ENCODE peak calls at places on chromosomes 12 and 14, in five cellular contexts. Y, N, C, M and P are unnamed samples.

GRCh38 chr14:38989917-38990546 is 113.0 kb downstream of the SEC23A start:
- DNase-seq in Y (no peak), N (peak), C (no peak), M (no peak), P (no peak)

GRCh38 chr12:110647669-110648068 is 33.7 kb downstream of the TCTN1 start:
- DNase-seq in Y (no peak), N (no peak), C (no peak), M (no peak), P (peak)

GRCh38 chr12:6478406-6478805 is 7.9 kb upstream of the VAMP1 start:
- DNase-seq in Y (no peak), N (no peak), C (no peak), M (no peak), P (no peak)

GRCh38 chr14:97602438-97603117 is 805.4 kb downstream of the VRK1 start:
- DNase-seq in Y (peak), N (no peak), C (no peak), M (no peak), P (no peak)

GRCh38 chr12:131621701-131622421 is 89.0 kb upstream of the SFSWAP start:
- DNase-seq in Y (no peak), N (no peak), C (no peak), M (no peak), P (no peak)

GRCh38 chr14:101120636-101121398 is 217.3 kb upstream of the RTL1 start:
- DNase-seq in Y (no peak), N (no peak), C (no peak), M (no peak), P (peak)

GRCh38 chr12:18716236-18716635 is 21.6 kb downstream of the PLCZ1 start:
- DNase-seq in Y (no peak), N (no peak), C (no peak), M (no peak), P (no peak)

GRCh38 chr12:13044859-13045384 is 741 bp downstream of the FAM234B start:
- DNase-seq in Y (no peak), N (no peak), C (peak), M (no peak), P (no peak)

GRCh38 chr14:76576047-76576741 is 185.1 kb upstream of the VASH1 start:
- DNase-seq in Y (no peak), N (no peak), C (peak), M (peak), P (no peak)

GRCh38 chr12:105820407-105821140 is 318.2 kb downstream of the NUAK1 start:
- DNase-seq in Y (no peak), N (no peak), C (peak), M (no peak), P (no peak)